ENCODE peak calls at places on chromosomes 1 and 21, in five cellular contexts. One of them, this sample, is unnamed.

GRCh38 chr1:11918779-11919519 is 7.3 kb downstream of the KIAA2013 start:
- DNase-seq in HCT116: no peak
- DNase-seq in K562: no peak
- DNase-seq in GM12878: no peak
- DNase-seq in HepG2: no peak
- DNase-seq in this sample: no peak

GRCh38 chr21:35360870-35361570 is 311.9 kb upstream of the RUNX1 start:
- DNase-seq in HCT116: no peak
- DNase-seq in K562: no peak
- DNase-seq in GM12878: no peak
- DNase-seq in HepG2: no peak
- DNase-seq in this sample: no peak

GRCh38 chr1:247746391-247746935 is 1.5 kb downstream of the OR14A2 start:
- DNase-seq in HCT116: no peak
- DNase-seq in K562: no peak
- DNase-seq in GM12878: no peak
- DNase-seq in HepG2: no peak
- DNase-seq in this sample: no peak

GRCh38 chr1:906532-907420 is 16.9 kb upstream of the SAMD11 start:
- DNase-seq in HCT116: peak; percentile 46
- DNase-seq in K562: peak; percentile 77
- DNase-seq in GM12878: no peak
- DNase-seq in HepG2: no peak
- DNase-seq in this sample: peak; percentile 19

GRCh38 chr21:27477321-27477720 is 510.4 kb upstream of the ADAMTS5 start:
- DNase-seq in HCT116: no peak
- DNase-seq in K562: no peak
- DNase-seq in GM12878: no peak
- DNase-seq in HepG2: no peak
- DNase-seq in this sample: no peak

GRCh38 chr1:14929547-14930223 is 223.9 kb upstream of the TMEM51 start:
- DNase-seq in HCT116: no peak
- DNase-seq in K562: peak; percentile 88
- DNase-seq in GM12878: no peak
- DNase-seq in HepG2: no peak
- DNase-seq in this sample: no peak

GRCh38 chr1:244210884-244211558 is 159.9 kb downstream of the ZBTB18 start:
- DNase-seq in HCT116: peak; percentile 36
- DNase-seq in K562: peak; percentile 48
- DNase-seq in GM12878: no peak
- DNase-seq in HepG2: no peak
- DNase-seq in this sample: peak; percentile 66

GRCh38 chr1:1626207-1627141 is 5.5 kb upstream of the MMP23B start:
- DNase-seq in HCT116: no peak
- DNase-seq in K562: no peak
- DNase-seq in GM12878: no peak
- DNase-seq in HepG2: no peak
- DNase-seq in this sample: no peak

GRCh38 chr1:155076371-155076770 is 2.3 kb upstream of the EFNA3 start:
- DNase-seq in HCT116: no peak
- DNase-seq in K562: no peak
- DNase-seq in GM12878: no peak
- DNase-seq in HepG2: no peak
- DNase-seq in this sample: no peak

GRCh38 chr1:59414406-59415133 is 117.7 kb downstream of the FGGY start:
- DNase-seq in HCT116: no peak
- DNase-seq in K562: no peak
- DNase-seq in GM12878: no peak
- DNase-seq in HepG2: no peak
- DNase-seq in this sample: no peak

GRCh38 chr1:172585348-172585747 is 52.4 kb downstream of the SUCO start:
- DNase-seq in HCT116: no peak
- DNase-seq in K562: no peak
- DNase-seq in GM12878: no peak
- DNase-seq in HepG2: no peak
- DNase-seq in this sample: no peak

GRCh38 chr1:151799179-151800022 is 5.8 kb downstream of the LINGO4 start:
- DNase-seq in HCT116: no peak
- DNase-seq in K562: no peak
- DNase-seq in GM12878: no peak
- DNase-seq in HepG2: no peak
- DNase-seq in this sample: no peak

GRCh38 chr1:66351474-66351873 is 182.5 kb upstream of the SGIP1 start:
- DNase-seq in HCT116: no peak
- DNase-seq in K562: no peak
- DNase-seq in GM12878: no peak
- DNase-seq in HepG2: no peak
- DNase-seq in this sample: no peak

GRCh38 chr1:207454046-207454964 is at the start of gene CR2:
- DNase-seq in HCT116: peak; percentile 47
- DNase-seq in K562: peak; percentile 71
- DNase-seq in GM12878: no peak
- DNase-seq in HepG2: peak; percentile 3
- DNase-seq in this sample: peak; percentile 23

DNA sequence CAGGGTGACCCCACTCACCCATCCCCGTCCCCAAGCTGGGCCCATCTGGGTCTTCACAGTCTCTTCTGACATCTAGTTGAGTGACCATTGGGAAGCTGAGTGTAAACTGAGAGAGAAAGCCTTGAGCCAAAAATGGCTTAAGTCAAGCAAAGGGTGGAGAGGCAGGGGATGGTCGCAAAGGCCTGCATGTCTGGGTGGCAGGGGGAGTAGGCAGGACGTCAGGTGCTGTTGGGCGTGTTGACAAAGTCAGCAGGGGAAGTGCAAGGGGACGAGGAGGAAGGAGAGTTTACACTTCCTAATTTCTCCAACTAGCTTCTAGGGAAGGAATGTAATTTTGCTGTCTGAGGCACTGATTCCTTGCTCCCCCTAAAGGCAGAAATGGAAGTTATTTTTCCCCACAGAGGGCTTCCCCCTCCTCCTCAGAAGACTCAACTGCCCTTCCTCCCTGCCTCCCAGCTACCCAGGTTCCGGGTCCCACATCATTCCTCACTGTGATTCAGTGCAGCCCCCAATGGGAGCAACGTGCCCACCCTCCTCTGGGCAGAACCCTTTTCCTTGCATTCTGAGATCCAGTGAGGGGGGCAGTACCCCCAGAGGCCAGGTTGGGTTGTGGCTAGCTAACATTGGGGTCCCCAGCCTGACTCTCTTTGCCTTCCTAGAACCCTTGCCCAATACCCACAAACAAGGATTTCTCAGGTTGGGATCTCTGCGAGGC is 1.2 kb upstream of the ADORA1 start:
- DNase-seq in HCT116: no peak
- DNase-seq in K562: peak; percentile 25
- DNase-seq in GM12878: no peak
- DNase-seq in HepG2: no peak
- DNase-seq in this sample: no peak
- TF ChIP-seq MAX in HCT116: no peak
- TF ChIP-seq MAX in K562: no peak
- TF ChIP-seq MAX in GM12878: no peak
- TF ChIP-seq MAX in HepG2: no peak
- TF ChIP-seq MAX in this sample: no peak

GRCh38 chr1:178620584-178621475 is 104.2 kb upstream of the RALGPS2 start:
- DNase-seq in HCT116: no peak
- DNase-seq in K562: no peak
- DNase-seq in GM12878: no peak
- DNase-seq in HepG2: peak; percentile 90
- DNase-seq in this sample: no peak
- TF ChIP-seq ZBTB33 in HCT116: no peak
- TF ChIP-seq ZBTB33 in K562: no peak
- TF ChIP-seq ZBTB33 in GM12878: no peak
- TF ChIP-seq ZBTB33 in HepG2: no peak
- TF ChIP-seq ZBTB33 in this sample: no peak

DNA sequence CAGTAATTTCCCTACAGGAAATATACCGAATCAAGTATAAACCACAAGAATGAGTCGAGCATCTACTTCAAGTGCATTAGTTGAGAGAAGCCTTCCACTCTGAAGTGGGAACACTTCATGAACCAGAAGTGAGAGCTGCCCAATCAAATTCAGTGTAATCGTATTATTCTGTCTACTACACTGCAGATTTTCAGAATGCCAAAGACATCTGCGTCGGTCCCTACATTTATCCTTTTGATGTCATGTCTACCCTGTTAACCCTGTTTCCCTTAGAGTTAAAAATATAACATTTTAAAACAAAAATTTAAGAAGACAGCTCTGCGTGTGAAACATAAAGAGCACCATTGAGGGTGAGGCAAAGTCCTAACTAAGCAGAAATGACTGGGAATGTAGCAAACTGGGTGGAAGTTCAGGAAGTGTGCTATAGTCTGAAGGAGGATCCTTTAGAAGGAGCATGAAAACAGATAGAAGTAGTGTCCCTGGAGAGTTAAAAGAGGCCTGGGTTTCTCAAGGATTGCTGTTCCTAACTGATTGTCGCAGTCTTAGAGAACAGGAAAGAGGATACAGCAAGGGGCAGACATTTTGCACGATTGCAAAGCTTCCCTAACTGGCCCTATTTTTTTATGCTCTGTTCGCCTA is 291.2 kb downstream of the PTPRC start:
- DNase-seq in HCT116: no peak
- DNase-seq in K562: no peak
- DNase-seq in GM12878: peak; percentile 45
- DNase-seq in HepG2: no peak
- DNase-seq in this sample: no peak
- TF ChIP-seq MAX in HCT116: no peak
- TF ChIP-seq MAX in K562: no peak
- TF ChIP-seq MAX in GM12878: no peak
- TF ChIP-seq MAX in HepG2: no peak
- TF ChIP-seq MAX in this sample: no peak

GRCh38 chr1:194102607-194103006 is 916.2 kb upstream of the B3GALT2 start:
- DNase-seq in HCT116: no peak
- DNase-seq in K562: no peak
- DNase-seq in GM12878: no peak
- DNase-seq in HepG2: peak; percentile 2
- DNase-seq in this sample: no peak
- TF ChIP-seq ZBTB33 in HCT116: no peak
- TF ChIP-seq ZBTB33 in K562: no peak
- TF ChIP-seq ZBTB33 in GM12878: no peak
- TF ChIP-seq ZBTB33 in HepG2: no peak
- TF ChIP-seq ZBTB33 in this sample: no peak

GRCh38 chr1:3055051-3055450 is 14.0 kb upstream of the PRDM16 start:
- DNase-seq in HCT116: no peak
- DNase-seq in K562: no peak
- DNase-seq in GM12878: no peak
- DNase-seq in HepG2: no peak
- DNase-seq in this sample: no peak
- TF ChIP-seq MAX in HCT116: no peak
- TF ChIP-seq MAX in K562: no peak
- TF ChIP-seq MAX in GM12878: no peak
- TF ChIP-seq MAX in HepG2: no peak
- TF ChIP-seq MAX in this sample: no peak